ENCODE peak calls at places on chromosomes 13 and 19, in eight cellular contexts. F, N, I, X, W, K, C and A are unnamed samples.
A peak's percentile ranks its signal among the peaks of the same experiment; 100 is the strongest.

GRCh38 chr13:105972306-105972721 is 563.1 kb downstream of the EFNB2 start:
- DNase-seq in F (no peak), N (no peak), I (no peak), X (no peak), W (no peak), K (no peak), C (no peak), A (no peak)

GRCh38 chr13:44815507-44816074 is 173.7 kb downstream of the NUFIP1 start:
- DNase-seq in F (peak; percentile 86), N (peak; percentile 97), I (peak; percentile 22), X (peak; percentile 92), W (no peak), K (peak; percentile 90), C (peak; percentile 90), A (no peak)

GRCh38 chr19:51131780-51132680 is 7.3 kb downstream of the SIGLEC9 start:
- DNase-seq in F (peak; percentile 62), N (no peak), I (peak; percentile 25), X (no peak), W (no peak), K (no peak), C (peak; percentile 13), A (no peak)

GRCh38 chr19:8664671-8665057 is 33.9 kb downstream of the ACTL9 start:
- DNase-seq in F (no peak), N (no peak), I (no peak), X (no peak), W (no peak), K (no peak), C (no peak), A (no peak)

GRCh38 chr19:47020992-47021496 is 1.4 kb downstream of the NPAS1 start:
- DNase-seq in F (no peak), N (peak; percentile 23), I (no peak), X (no peak), W (no peak), K (no peak), C (no peak), A (no peak)

GRCh38 chr13:51148952-51149573 is 38.0 kb upstream of the C13orf42 start:
- DNase-seq in F (peak; percentile 19), N (peak; percentile 32), I (peak; percentile 60), X (peak; percentile 8), W (peak; percentile 47), K (peak; percentile 21), C (peak; percentile 41), A (no peak)

GRCh38 chr13:21365574-21365973 is 93.5 kb downstream of the ZDHHC20 start:
- DNase-seq in F (no peak), N (no peak), I (no peak), X (no peak), W (no peak), K (no peak), C (no peak), A (no peak)

GRCh38 chr13:22903925-22904324 is 276.9 kb upstream of the SGCG start:
- DNase-seq in F (no peak), N (no peak), I (no peak), X (no peak), W (no peak), K (no peak), C (no peak), A (no peak)

GRCh38 chr19:31258211-31259052 is 90.8 kb downstream of the TSHZ3 start:
- DNase-seq in F (no peak), N (no peak), I (no peak), X (no peak), W (no peak), K (no peak), C (no peak), A (no peak)

GRCh38 chr13:73025212-73026012 is 33.4 kb upstream of the KLF5 start:
- DNase-seq in F (no peak), N (peak; percentile 11), I (no peak), X (peak; percentile 84), W (no peak), K (no peak), C (no peak), A (no peak)

GRCh38 chr19:19474950-19475781 is 40.2 kb downstream of the TSSK6 start:
- DNase-seq in F (no peak), N (no peak), I (no peak), X (no peak), W (no peak), K (peak; percentile 51), C (no peak), A (no peak)

GRCh38 chr19:43678512-43678911 is 8.5 kb upstream of the PLAUR start:
- DNase-seq in F (no peak), N (no peak), I (no peak), X (no peak), W (no peak), K (no peak), C (no peak), A (no peak)

GRCh38 chr13:86608739-86609138 is 809.5 kb upstream of the SLITRK6 start:
- DNase-seq in F (no peak), N (no peak), I (no peak), X (no peak), W (no peak), K (no peak), C (no peak), A (no peak)

GRCh38 chr13:81017525-81018152 is 676.7 kb upstream of the SPRY2 start:
- DNase-seq in F (peak; percentile 0), N (peak; percentile 23), I (no peak), X (peak; percentile 12), W (no peak), K (peak; percentile 9), C (peak; percentile 53), A (no peak)

GRCh38 chr13:96216543-96216942 is 126.6 kb downstream of the HS6ST3 start:
- DNase-seq in F (no peak), N (no peak), I (no peak), X (no peak), W (no peak), K (no peak), C (no peak), A (no peak)

GRCh38 chr19:1261863-1262686 is 7.1 kb upstream of the CIRBP start:
- DNase-seq in F (peak; percentile 73), N (peak; percentile 49), I (no peak), X (no peak), W (no peak), K (no peak), C (no peak), A (no peak)

GRCh38 chr19:56118666-56119584 is 2.2 kb downstream of the ZNF787 start:
- DNase-seq in F (no peak), N (no peak), I (no peak), X (no peak), W (no peak), K (no peak), C (no peak), A (no peak)

GRCh38 chr13:94362411-94362909 is 117.0 kb downstream of the DCT start:
- DNase-seq in F (peak; percentile 82), N (peak; percentile 87), I (peak; percentile 81), X (peak; percentile 67), W (peak; percentile 53), K (peak; percentile 66), C (peak; percentile 88), A (peak; percentile 5)

GRCh38 chr13:50910483-50910805 is 853 bp downstream of the RNASEH2B start:
- DNase-seq in F (peak; percentile 55), N (peak; percentile 61), I (peak; percentile 16), X (no peak), W (peak; percentile 25), K (no peak), C (no peak), A (no peak)

GRCh38 chr19:51607077-51607476 is 23.1 kb downstream of the SIGLEC5 start:
- DNase-seq in F (no peak), N (no peak), I (no peak), X (no peak), W (no peak), K (no peak), C (no peak), A (no peak)

GRCh38 chr13:51230473-51231105 is 8.4 kb downstream of the FAM124A start:
- DNase-seq in F (peak; percentile 12), N (no peak), I (peak; percentile 74), X (no peak), W (no peak), K (peak; percentile 13), C (peak; percentile 17), A (no peak)

GRCh38 chr19:6045108-6045507 is 65.2 kb downstream of the RFX2 start:
- DNase-seq in F (no peak), N (no peak), I (no peak), X (no peak), W (no peak), K (no peak), C (no peak), A (no peak)

GRCh38 chr13:24489721-24490120 is 22.9 kb downstream of the PARP4 start:
- DNase-seq in F (no peak), N (no peak), I (no peak), X (no peak), W (no peak), K (no peak), C (no peak), A (no peak)

GRCh38 chr13:39612023-39612637 is 9.1 kb upstream of the LHFPL6 start:
- DNase-seq in F (peak; percentile 37), N (peak; percentile 67), I (peak; percentile 99), X (peak; percentile 39), W (peak; percentile 68), K (no peak), C (peak; percentile 61), A (no peak)

GRCh38 chr13:30569901-30570576 is 47.7 kb upstream of the USPL1 start:
- DNase-seq in F (peak; percentile 88), N (peak; percentile 95), I (peak; percentile 29), X (peak; percentile 96), W (peak; percentile 9), K (peak; percentile 94), C (peak; percentile 89), A (no peak)

GRCh38 chr13:109419896-109420295 is 366.5 kb downstream of the IRS2 start:
- DNase-seq in F (no peak), N (no peak), I (no peak), X (peak; percentile 51), W (no peak), K (no peak), C (no peak), A (no peak)

GRCh38 chr13:99528547-99528946 is 27.3 kb downstream of the TM9SF2 start:
- DNase-seq in F (no peak), N (no peak), I (no peak), X (no peak), W (peak; percentile 15), K (no peak), C (no peak), A (no peak)

GRCh38 chr19:55697069-55697440 is 22.0 kb downstream of the EPN1 start:
- DNase-seq in F (no peak), N (no peak), I (no peak), X (no peak), W (no peak), K (no peak), C (no peak), A (no peak)

GRCh38 chr19:40242480-40242879 is 16.0 kb upstream of the CCNP start:
- DNase-seq in F (no peak), N (no peak), I (no peak), X (no peak), W (no peak), K (no peak), C (no peak), A (no peak)

GRCh38 chr13:32191452-32191998 is 123.6 kb downstream of the ZAR1L start:
- DNase-seq in F (no peak), N (no peak), I (no peak), X (no peak), W (no peak), K (no peak), C (no peak), A (no peak)

GRCh38 chr13:113769106-113769505 is 10.1 kb downstream of the TMEM255B start:
- DNase-seq in F (no peak), N (no peak), I (no peak), X (no peak), W (no peak), K (no peak), C (no peak), A (no peak)

GRCh38 chr19:38684078-38684861 is 36.8 kb downstream of the ACTN4 start:
- DNase-seq in F (peak; percentile 98), N (peak; percentile 95), I (no peak), X (peak; percentile 98), W (no peak), K (peak; percentile 91), C (peak; percentile 85), A (peak; percentile 71)

GRCh38 chr13:80074143-80074752 is 266.7 kb downstream of the SPRY2 start:
- DNase-seq in F (no peak), N (no peak), I (no peak), X (no peak), W (no peak), K (no peak), C (no peak), A (no peak)

GRCh38 chr13:101649490-101650126 is 197.1 kb downstream of the ITGBL1 start:
- DNase-seq in F (peak; percentile 10), N (peak; percentile 76), I (peak; percentile 46), X (peak; percentile 87), W (no peak), K (peak; percentile 84), C (peak; percentile 60), A (no peak)